ENCODE peak calls at places on chromosomes 11 and 22, in four cellular contexts. O is EL, D is HuH-7.5, X is renal cortical epithelial cell. V is an unnamed sample.

GRCh38 chr11:46348986-46349401 is 1.7 kb downstream of the DGKZ start:
- DNase-seq in O (no peak), D (no peak), X (no peak), V (no peak)

GRCh38 chr11:8382436-8383053 is 118.9 kb upstream of the LMO1 start:
- DNase-seq in O (peak), D (no peak), X (peak), V (no peak)

GRCh38 chr11:34609850-34610249 is 11.0 kb upstream of the EHF start:
- DNase-seq in O (no peak), D (no peak), X (peak), V (no peak)

GRCh38 chr11:94151903-94152677 is 23.4 kb downstream of the PANX1 start:
- DNase-seq in O (peak), D (no peak), X (peak), V (no peak)

GRCh38 chr11:8541448-8541847 is 52.6 kb downstream of the STK33 start:
- DNase-seq in O (no peak), D (no peak), X (no peak), V (no peak)

GRCh38 chr22:25392584-25392983 is 171.9 kb upstream of the GRK3 start:
- DNase-seq in O (no peak), D (no peak), X (no peak), V (no peak)

GRCh38 chr11:119863811-119864601 is 135.0 kb upstream of the NECTIN1 start:
- DNase-seq in O (no peak), D (no peak), X (no peak), V (no peak)

GRCh38 chr22:22576244-22576988 is 17.4 kb upstream of the PRAME start:
- DNase-seq in O (peak), D (peak), X (peak), V (peak)

GRCh38 chr22:27125539-27125938 is 468.2 kb downstream of the MIAT start:
- DNase-seq in O (no peak), D (no peak), X (peak), V (no peak)

GRCh38 chr11:7691759-7692334 is 14.4 kb downstream of the OVCH2 start:
- DNase-seq in O (no peak), D (no peak), X (no peak), V (no peak)

GRCh38 chr22:44505796-44506354 is 7.8 kb upstream of the RTL6 start:
- DNase-seq in O (no peak), D (no peak), X (no peak), V (no peak)

GRCh38 chr11:85647078-85647477 is 689 bp upstream of the TMEM126A start:
- DNase-seq in O (no peak), D (no peak), X (no peak), V (no peak)

GRCh38 chr11:8085006-8085645 is 4.1 kb downstream of the TUB start:
- DNase-seq in O (no peak), D (no peak), X (no peak), V (no peak)

GRCh38 chr11:1235615-1236315 is 12.9 kb downstream of the MUC5B start:
- DNase-seq in O (no peak), D (no peak), X (no peak), V (no peak)

GRCh38 chr11:77066229-77067023 is at the start of gene CAPN5:
- DNase-seq in O (peak), D (peak), X (peak), V (peak)

GRCh38 chr22:21594865-21595452 is 27.4 kb downstream of the UBE2L3 start:
- DNase-seq in O (no peak), D (no peak), X (no peak), V (no peak)

GRCh38 chr22:38345782-38346181 is 28.5 kb upstream of the CSNK1E start:
- DNase-seq in O (no peak), D (no peak), X (no peak), V (no peak)

GRCh38 chr11:61378713-61379313 is 13.6 kb upstream of the TMEM216 start:
- DNase-seq in O (peak), D (no peak), X (peak), V (no peak)

GRCh38 chr22:33051960-33052839 is 6.0 kb downstream of the SYN3 start:
- DNase-seq in O (no peak), D (no peak), X (no peak), V (no peak)

GRCh38 chr11:125433454-125434121 is 62.5 kb downstream of the FEZ1 start:
- DNase-seq in O (peak), D (peak), X (peak), V (peak)

GRCh38 chr11:68090706-68091105 is 30.5 kb downstream of the CHKA start:
- DNase-seq in O (no peak), D (no peak), X (peak), V (no peak)

GRCh38 chr22:38881464-38881871 is 9.5 kb upstream of the CBX6 start:
- DNase-seq in O (peak), D (no peak), X (no peak), V (no peak)

GRCh38 chr11:72767203-72768062 is 15.2 kb upstream of the ARAP1 start:
- DNase-seq in O (no peak), D (no peak), X (no peak), V (no peak)

GRCh38 chr11:70105755-70106571 is 27.8 kb downstream of the ANO1 start:
- DNase-seq in O (no peak), D (no peak), X (no peak), V (no peak)

GRCh38 chr22:30488121-30488520 is 16.3 kb upstream of the SEC14L3 start:
- DNase-seq in O (no peak), D (no peak), X (no peak), V (no peak)

GRCh38 chr22:37910863-37911262 is 4.8 kb downstream of the MICALL1 start:
- DNase-seq in O (no peak), D (no peak), X (no peak), V (no peak)

GRCh38 chr11:115430345-115430744 is 73.9 kb downstream of the CADM1 start:
- DNase-seq in O (no peak), D (no peak), X (no peak), V (no peak)

GRCh38 chr11:121563900-121564822 is 111.4 kb upstream of the SORL1-AS1 start:
- DNase-seq in O (no peak), D (no peak), X (no peak), V (no peak)

GRCh38 chr11:68840661-68841653 is 759 bp downstream of the CPT1A start:
- DNase-seq in O (peak), D (peak), X (no peak), V (peak)

GRCh38 chr22:44838316-44839016 is 86.1 kb downstream of the ARHGAP8 start:
- DNase-seq in O (no peak), D (no peak), X (no peak), V (no peak)

GRCh38 chr11:69292221-69292648 is 1.7 kb upstream of the MYEOV start:
- DNase-seq in O (no peak), D (peak), X (no peak), V (no peak)

GRCh38 chr11:70914496-70914895 is 337.9 kb downstream of the SHANK2 start:
- DNase-seq in O (no peak), D (no peak), X (no peak), V (no peak)

GRCh38 chr11:115085461-115086220 is 407.3 kb downstream of the NXPE2 start:
- DNase-seq in O (no peak), D (no peak), X (no peak), V (no peak)